ENCODE peak calls at places on chromosomes 13 and 19, in four cellular contexts. C is prostate gland, T is stomach, H is adrenal gland. F is an unnamed sample.

GRCh38 chr13:34698953-34699352 is 243.1 kb upstream of the NBEA start:
- DNase-seq in H (no peak), C (no peak), T (no peak), F (no peak)

GRCh38 chr13:33090755-33091454 is 74.7 kb downstream of the KL start:
- DNase-seq in T (no peak), C (no peak), H (no peak), F (no peak)

GRCh38 chr19:55439052-55439451 is 4.0 kb downstream of the SHISA7 start:
- DNase-seq in T (no peak), H (no peak), C (no peak), F (no peak)

GRCh38 chr13:110815471-110816204 is 99.2 kb downstream of the ANKRD10 start:
- DNase-seq in H (no peak), T (no peak), C (no peak), F (no peak)

GRCh38 chr19:14968247-14968646 is 11.4 kb downstream of the SLC1A6 start:
- DNase-seq in H (no peak), T (no peak), C (no peak), F (no peak)

GRCh38 chr19:40610396-40611064 is 9.4 kb downstream of the LTBP4 start:
- DNase-seq in C (no peak), H (peak), T (peak), F (no peak)

GRCh38 chr13:80070024-80070703 is 270.8 kb downstream of the SPRY2 start:
- DNase-seq in T (no peak), C (no peak), H (no peak), F (no peak)

GRCh38 chr13:69970521-69970920 is 137.1 kb upstream of the ATXN8OS start:
- DNase-seq in C (no peak), H (no peak), T (no peak), F (peak)

GRCh38 chr19:1992759-1993260 is 22.7 kb downstream of the BTBD2 start:
- DNase-seq in H (no peak), C (no peak), T (no peak), F (no peak)

GRCh38 chr13:109152941-109153340 is 523.5 kb downstream of the MYO16 start:
- DNase-seq in H (no peak), T (no peak), C (no peak), F (no peak)

GRCh38 chr13:113418722-113419049 is 34.6 kb downstream of the ADPRHL1 start:
- DNase-seq in C (no peak), T (no peak), H (no peak), F (no peak)

GRCh38 chr13:105538346-105538745 is 997.1 kb downstream of the EFNB2 start:
- DNase-seq in T (no peak), H (no peak), C (no peak), F (no peak)

GRCh38 chr13:45167611-45168554 is 33.0 kb downstream of the KCTD4 start:
- DNase-seq in H (peak), T (peak), C (peak), F (no peak)

GRCh38 chr13:50127726-50128291 is 112.6 kb downstream of the KCNRG start:
- DNase-seq in T (no peak), C (no peak), H (no peak), F (no peak)

GRCh38 chr19:16366056-16366432 is 41.4 kb downstream of the KLF2 start:
- DNase-seq in T (no peak), C (no peak), H (no peak), F (no peak)

GRCh38 chr19:4368128-4368820 is 24.9 kb downstream of the MPND start:
- DNase-seq in T (no peak), C (no peak), H (peak), F (no peak)
- TF ChIP-seq POLR2A in T (no peak), C (no peak), H (no peak), F (no peak)

DNA sequence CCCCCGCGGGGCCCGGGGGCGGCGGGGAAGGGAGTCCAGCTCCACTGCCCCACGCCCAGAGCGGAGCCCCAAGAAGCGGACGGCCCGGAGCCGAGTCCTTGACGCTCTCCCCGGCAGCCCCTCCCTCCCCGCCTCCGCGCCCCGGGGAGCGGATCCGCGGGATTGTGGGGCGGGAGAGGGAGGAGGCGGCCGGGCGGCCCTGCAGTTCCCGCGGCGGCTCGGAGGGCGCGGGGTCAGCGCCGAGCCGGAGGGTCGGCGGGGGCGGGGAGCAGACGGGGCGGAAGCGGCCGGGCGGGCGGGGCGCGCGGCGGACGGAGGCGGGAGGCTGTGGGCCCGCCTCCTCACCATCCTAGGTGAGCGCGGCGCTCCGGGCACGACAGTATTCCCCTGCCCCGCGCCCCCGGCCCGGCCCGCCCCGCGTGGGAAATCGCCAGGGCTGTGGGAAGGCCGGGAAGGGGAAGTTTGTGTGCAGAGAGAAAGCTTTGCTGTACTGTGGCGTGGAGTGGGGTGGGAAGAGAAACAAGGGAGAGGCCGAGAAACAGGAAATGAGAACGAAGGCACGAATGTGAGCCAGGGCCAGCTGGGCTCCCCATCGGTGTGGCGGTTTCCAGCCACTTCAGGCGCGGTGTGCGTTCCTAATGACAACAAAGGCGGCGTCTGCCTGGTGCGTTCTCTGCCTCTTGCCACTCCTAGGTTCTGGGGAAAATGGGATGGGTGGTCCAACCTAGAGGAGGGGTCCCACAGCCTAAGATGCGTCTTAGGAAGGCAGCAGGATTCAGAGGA is 1.3 kb upstream of the KLF12 start:
- DNase-seq in C (peak), H (peak), T (peak), F (peak)
- TF ChIP-seq POLR2A in C (peak), H (no peak), T (no peak), F (no peak)

GRCh38 chr13:22061806-22062391 is 391.0 kb downstream of the FGF9 start:
- DNase-seq in H (no peak), C (no peak), T (no peak), F (no peak)

GRCh38 chr13:22063416-22064124 is 392.7 kb downstream of the FGF9 start:
- DNase-seq in C (no peak), T (no peak), H (peak), F (no peak)

GRCh38 chr13:22060187-22060586 is 389.3 kb downstream of the FGF9 start:
- DNase-seq in H (no peak), C (no peak), T (no peak), F (no peak)

GRCh38 chr13:22062478-22063205 is 391.8 kb downstream of the FGF9 start:
- DNase-seq in C (no peak), T (no peak), H (peak), F (no peak)

GRCh38 chr13:22061371-22061805 is 390.5 kb downstream of the FGF9 start:
- DNase-seq in T (no peak), H (no peak), C (no peak), F (no peak)
- TF ChIP-seq POLR2A in T (no peak), H (no peak), C (no peak), F (no peak)

GRCh38 chr19:49443366-49444099 is 2.2 kb upstream of the SLC17A7 start:
- DNase-seq in T (peak), H (peak), C (peak), F (peak)
- TF ChIP-seq POLR2A in T (no peak), H (no peak), C (no peak), F (no peak)

DNA sequence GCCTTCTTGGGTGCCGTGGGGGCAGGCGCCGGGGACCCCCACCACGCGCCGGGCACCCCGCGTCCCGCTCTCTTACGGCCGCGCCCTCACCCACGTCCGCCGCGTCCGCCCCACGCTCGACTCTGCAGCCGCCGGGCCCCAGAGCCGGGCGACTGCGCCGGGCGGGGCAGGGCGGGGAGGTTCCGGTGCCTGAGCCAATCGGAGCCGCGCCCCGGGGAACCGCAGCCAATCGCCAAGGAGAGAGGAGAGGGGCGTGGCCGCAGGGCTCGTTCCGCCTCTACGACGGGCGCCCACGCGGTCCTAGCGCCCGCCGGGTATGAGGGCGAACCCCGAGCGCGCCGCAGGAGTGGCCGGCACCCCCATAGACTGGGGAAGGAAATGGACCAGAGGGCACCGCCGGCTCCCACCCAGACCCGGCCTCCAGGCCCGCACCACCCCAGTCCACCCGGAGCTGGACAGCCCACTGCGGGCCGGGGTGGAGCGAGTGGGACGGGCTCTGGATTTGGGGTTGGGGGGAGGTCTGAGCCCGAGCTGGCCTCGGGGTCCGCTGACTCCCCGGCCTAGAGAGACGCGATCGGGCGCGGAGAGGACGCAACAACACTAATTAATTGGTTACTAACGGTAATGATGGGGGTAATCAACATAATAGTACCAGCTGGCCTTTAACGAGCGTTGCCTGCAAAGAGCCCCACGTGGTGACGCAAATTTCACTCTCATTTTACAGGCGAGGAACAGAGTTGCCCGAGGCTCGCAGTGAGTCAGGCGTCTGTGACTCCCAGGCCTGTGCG is at the start of gene MFSD12:
- DNase-seq in T (peak), H (peak), C (peak), F (peak)
- TF ChIP-seq POLR2A in T (no peak), H (peak), C (peak), F (peak)

DNA sequence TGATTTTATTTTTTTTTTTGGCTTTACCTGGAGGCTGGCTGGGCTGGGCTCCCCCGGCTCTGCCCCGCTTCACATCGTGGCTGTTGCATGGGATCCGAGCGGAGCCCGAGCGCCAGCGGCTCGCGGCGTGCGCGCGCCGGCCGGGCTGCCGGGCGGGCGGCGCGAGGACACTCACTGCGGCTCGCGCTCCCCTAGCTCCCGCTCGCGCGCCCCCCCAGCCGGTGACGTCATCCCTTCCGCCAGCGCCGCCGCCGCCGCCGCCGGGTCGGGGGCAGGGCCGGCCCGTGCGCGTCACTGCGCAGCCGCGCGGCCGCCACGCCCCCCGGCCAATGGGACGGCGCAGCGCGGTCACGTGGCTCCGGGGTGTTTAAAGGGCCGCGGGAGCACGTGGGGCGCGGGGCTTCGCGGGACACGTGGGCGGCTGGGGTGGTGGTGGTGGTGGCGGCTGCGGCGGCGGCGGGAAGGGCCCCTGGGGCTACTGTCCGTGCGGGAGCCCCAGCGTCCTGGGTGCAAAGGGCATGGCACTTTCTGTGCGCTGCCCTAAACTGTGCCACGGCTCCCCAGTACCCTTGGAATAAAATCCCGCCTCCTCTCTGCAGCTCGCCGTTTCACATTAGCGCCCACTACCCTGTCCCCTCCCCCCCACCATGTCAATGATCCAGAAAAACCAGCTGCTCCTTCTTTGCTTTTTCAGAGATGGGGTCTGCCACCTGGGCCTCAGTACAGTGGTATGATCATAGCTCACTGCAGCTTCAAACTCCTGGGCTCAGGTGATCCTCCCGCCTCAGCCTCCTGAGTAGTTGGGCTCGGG is at the start of gene PTPRS:
- DNase-seq in C (peak), H (peak), T (peak), F (peak)
- TF ChIP-seq POLR2A in C (no peak), H (peak), T (no peak), F (peak)

GRCh38 chr19:35743640-35744306 is 1.4 kb downstream of the U2AF1L4 start:
- DNase-seq in T (no peak), C (no peak), H (no peak), F (no peak)

GRCh38 chr19:35744335-35744687 is 907 bp downstream of the U2AF1L4 start:
- DNase-seq in H (no peak), T (no peak), C (no peak), F (no peak)

GRCh38 chr19:35746087-35746462 is 624 bp downstream of the PSENEN start:
- DNase-seq in H (no peak), T (no peak), C (no peak), F (no peak)

GRCh38 chr19:35745328-35746086 is at the start of the genes PSENEN and U2AF1L4:
- DNase-seq in H (peak), T (peak), C (peak), F (peak)

DNA sequence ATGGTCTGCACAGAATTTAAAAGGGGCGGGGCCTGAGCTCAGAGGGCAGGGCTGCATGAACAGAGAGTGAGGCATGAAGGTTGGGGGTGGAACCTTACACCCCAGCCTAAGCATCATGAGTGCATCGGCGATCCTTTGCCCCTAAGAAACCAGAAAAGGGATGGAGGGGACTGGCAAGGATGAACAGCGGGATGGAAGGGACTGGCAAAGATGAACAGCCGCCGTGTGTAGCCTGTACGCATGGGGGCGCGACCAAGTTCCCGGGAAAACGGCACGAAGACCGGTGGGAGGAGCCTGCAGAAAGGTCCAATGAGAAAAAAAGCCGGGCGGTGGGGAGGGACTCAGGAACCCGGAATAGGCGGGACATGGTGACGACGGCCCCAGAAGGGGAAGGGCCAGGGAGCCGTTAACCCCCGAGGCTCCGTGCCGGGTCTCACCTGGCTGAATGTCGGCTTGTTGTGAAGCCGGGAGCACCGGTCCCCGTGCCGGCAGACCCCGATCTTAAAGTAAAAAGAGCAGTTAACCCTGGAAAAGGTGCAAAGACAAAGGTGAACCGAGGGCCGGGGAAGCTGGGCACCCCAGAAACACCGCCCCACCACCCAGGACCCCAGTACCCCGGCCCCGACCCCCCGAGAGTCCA is 410 bp downstream of the U2AF1L4 start:
- DNase-seq in T (peak), H (peak), C (peak), F (peak)
- TF ChIP-seq POLR2A in T (peak), H (no peak), C (no peak), F (peak)

DNA sequence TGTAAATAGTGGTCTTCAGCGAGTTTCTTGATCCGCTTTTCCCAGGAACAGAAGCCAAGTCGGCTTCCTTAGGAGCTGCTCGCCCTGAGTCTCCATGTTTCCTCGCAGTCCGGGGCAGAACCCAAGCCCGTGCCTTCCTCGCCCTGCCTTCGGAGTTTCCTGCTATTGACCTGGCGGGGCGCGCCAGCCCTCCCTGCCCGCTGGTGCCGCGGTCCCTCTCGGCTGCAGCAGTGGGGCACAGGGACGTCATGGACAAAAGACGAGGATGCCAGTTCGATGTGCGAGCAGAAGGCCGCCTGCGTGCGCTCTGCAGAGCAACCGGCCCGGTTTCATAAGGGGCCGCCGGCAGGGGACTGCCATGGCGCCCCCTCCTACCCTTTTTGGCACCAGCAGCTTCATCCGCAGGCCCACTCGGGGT is 156.6 kb downstream of the TM9SF2 start:
- DNase-seq in C (no peak), T (peak), H (peak), F (peak)
- TF ChIP-seq POLR2A in C (no peak), T (no peak), H (no peak), F (no peak)

GRCh38 chr19:6239401-6239844 is 40.4 kb downstream of the MLLT1 start:
- DNase-seq in T (peak), C (no peak), H (peak), F (no peak)

GRCh38 chr19:6238643-6239281 is 41.0 kb downstream of the MLLT1 start:
- DNase-seq in T (peak), H (no peak), C (peak), F (no peak)

GRCh38 chr19:6236310-6237291 is 43.2 kb downstream of the MLLT1 start:
- DNase-seq in H (peak), C (peak), T (peak), F (no peak)

GRCh38 chr19:6239871-6240676 is 39.7 kb downstream of the MLLT1 start:
- DNase-seq in H (peak), C (no peak), T (no peak), F (no peak)

DNA sequence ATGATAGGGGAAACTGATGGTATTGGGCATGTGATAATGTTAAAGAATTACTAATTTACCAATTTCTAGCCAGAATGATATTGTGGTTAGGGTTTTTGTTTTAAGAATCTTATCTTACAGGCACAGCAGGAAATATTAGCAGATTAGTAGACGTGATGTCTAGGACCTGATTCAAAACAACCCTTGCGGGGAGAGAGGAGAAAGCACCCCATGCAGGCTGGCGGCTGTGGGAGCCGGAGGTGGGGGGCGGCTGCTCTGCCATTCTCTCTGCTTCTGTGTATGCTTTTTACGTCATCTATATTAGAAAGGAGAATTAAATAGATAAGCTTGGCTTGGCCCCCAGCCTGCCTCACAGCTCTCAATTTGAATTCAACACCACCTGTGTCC is 41.5 kb downstream of the MLLT1 start:
- DNase-seq in T (no peak), H (no peak), C (no peak), F (no peak)
- TF ChIP-seq POLR2A in T (no peak), H (no peak), C (no peak), F (no peak)

GRCh38 chr19:50658438-50659317 is 9.4 kb downstream of the C19orf81 start:
- DNase-seq in H (peak), C (peak), T (peak), F (peak)
- TF ChIP-seq POLR2A in H (peak), C (peak), T (no peak), F (peak)

F was measured in H54.